ENCODE peak calls at places on chromosome 4, in six cellular contexts. X is LHCN-M2; N is stimulated activated CD4-positive, alpha-beta T cell treated with anti-CD3 and anti-CD28 coated beads, Interleukin-2, amount 100 ng/mL, for 48 hours; C is heart right ventricle; Y is stimulated activated naive CD4-positive, alpha-beta T cell; H is tibial nerve. J is an unnamed sample.

GRCh38 chr4:84126061-84126787 is 372.9 kb downstream of the NKX6-1 start:
- DNase-seq in H (no peak), C (no peak), N (no peak), X (no peak), Y (no peak), J (no peak)

GRCh38 chr4:3346146-3346545 is 53.3 kb downstream of the RGS12 start:
- DNase-seq in X (peak; percentile 78), N (no peak), H (no peak), Y (no peak), C (no peak), J (peak; percentile 60)

GRCh38 chr4:148299337-148299736 is 142.9 kb downstream of the NR3C2 start:
- DNase-seq in Y (no peak), X (no peak), C (no peak), N (no peak), H (no peak), J (no peak)

GRCh38 chr4:80967346-80967745 is 63.2 kb upstream of the BMP3 start:
- DNase-seq in C (no peak), N (no peak), Y (no peak), H (no peak), X (no peak), J (no peak)

GRCh38 chr4:14022428-14022827 is 394.9 kb upstream of the BOD1L1 start:
- DNase-seq in N (no peak), X (peak; percentile 64), Y (no peak), C (no peak), H (no peak), J (peak; percentile 15)

GRCh38 chr4:74682567-74683359 is 111.6 kb downstream of the BTC start:
- DNase-seq in C (no peak), Y (no peak), X (peak; percentile 97), H (no peak), N (no peak), J (peak; percentile 97)

GRCh38 chr4:38757945-38758344 is 24.8 kb downstream of the TLR10 start:
- DNase-seq in H (no peak), C (no peak), X (no peak), Y (no peak), N (no peak), J (no peak)

GRCh38 chr4:6885953-6886557 is 23.6 kb upstream of the TBC1D14 start:
- DNase-seq in C (peak; percentile 53), Y (no peak), N (no peak), X (peak; percentile 74), H (peak; percentile 23), J (peak; percentile 78)

GRCh38 chr4:16530688-16531635 is 304.7 kb upstream of the TAPT1 start:
- DNase-seq in C (no peak), X (no peak), N (no peak), H (no peak), Y (no peak), J (no peak)

GRCh38 chr4:37236165-37236564 is 8.4 kb upstream of the NWD2 start:
- DNase-seq in Y (no peak), N (no peak), X (no peak), C (no peak), H (no peak), J (no peak)

GRCh38 chr4:165780735-165781134 is 92.3 kb upstream of the TLL1 start:
- DNase-seq in C (no peak), N (no peak), X (no peak), H (no peak), Y (no peak), J (no peak)

GRCh38 chr4:177687117-177687516 is 244.9 kb upstream of the AGA start:
- DNase-seq in Y (no peak), C (no peak), H (no peak), X (no peak), N (no peak), J (no peak)

J was measured in RPMI7951.